ENCODE peak calls at places on chromosomes 13 and 19, in seven cellular contexts. P, M, G, T, H, S and L are unnamed samples.

GRCh38 chr13:59345316-59345715 is 818.4 kb downstream of the DIAPH3 start:
- DNase-seq in G (peak), T (peak), S (no peak), H (peak), P (no peak), M (no peak), L (no peak)

GRCh38 chr19:17306285-17306714 is 628 bp downstream of the MRPL34 start:
- DNase-seq in T (no peak), M (no peak), S (no peak), P (no peak), H (no peak), G (no peak), L (no peak)

GRCh38 chr13:99370476-99371272 is 63.5 kb upstream of the GPR183 start:
- DNase-seq in T (peak), M (no peak), H (no peak), G (no peak), S (no peak), P (no peak), L (no peak)

GRCh38 chr19:1130801-1131717 is 27.3 kb downstream of the GPX4 start:
- DNase-seq in G (no peak), T (no peak), P (no peak), H (no peak), S (peak), M (no peak), L (peak)

GRCh38 chr13:109105899-109106298 is 476.5 kb downstream of the MYO16 start:
- DNase-seq in H (no peak), S (no peak), P (no peak), M (no peak), T (no peak), G (no peak), L (peak)

GRCh38 chr19:48102870-48103751 is 7.5 kb downstream of the PLA2G4C start:
- DNase-seq in H (peak), M (peak), T (no peak), P (no peak), S (peak), G (peak), L (peak)

GRCh38 chr19:38527466-38528136 is 90.2 kb downstream of the MAP4K1 start:
- DNase-seq in H (no peak), S (no peak), M (no peak), P (no peak), G (no peak), T (no peak), L (no peak)

GRCh38 chr19:13621413-13621812 is 115.1 kb upstream of the CACNA1A start:
- DNase-seq in T (no peak), H (no peak), P (peak), M (no peak), S (peak), G (peak), L (peak)

GRCh38 chr19:33055718-33056117 is 9.0 kb downstream of the RHPN2 start:
- DNase-seq in S (no peak), M (no peak), H (no peak), G (peak), P (no peak), T (no peak), L (no peak)

GRCh38 chr13:24650157-24650556 is 30.1 kb upstream of the ATP12A start:
- DNase-seq in H (no peak), P (no peak), S (peak), G (peak), T (no peak), M (no peak), L (no peak)

GRCh38 chr13:36882829-36883390 is 37.1 kb downstream of the SMAD9 start:
- DNase-seq in T (no peak), G (peak), M (no peak), P (no peak), H (no peak), S (no peak), L (no peak)

GRCh38 chr19:35780717-35781116 is 5.4 kb downstream of the ARHGAP33 start:
- DNase-seq in M (no peak), T (no peak), H (no peak), P (no peak), S (no peak), G (no peak), L (no peak)

GRCh38 chr19:48746120-48746519 is 589 bp downstream of the IZUMO1 start:
- DNase-seq in T (no peak), H (no peak), P (no peak), M (no peak), G (no peak), S (no peak), L (no peak)

GRCh38 chr19:12974301-12975220 is 5.2 kb downstream of the DAND5 start:
- DNase-seq in G (no peak), M (no peak), P (no peak), T (no peak), H (no peak), S (no peak), L (no peak)

GRCh38 chr19:42010245-42011126 is 16.5 kb upstream of the ATP1A3 start:
- DNase-seq in T (no peak), M (no peak), G (no peak), P (no peak), H (no peak), S (peak), L (no peak)

GRCh38 chr13:53605306-53605705 is 576.7 kb downstream of the OLFM4 start:
- DNase-seq in G (no peak), T (no peak), M (no peak), P (no peak), H (no peak), S (no peak), L (no peak)

GRCh38 chr19:35715355-35715809 is 2.4 kb upstream of the KMT2B start:
- DNase-seq in T (no peak), S (no peak), G (no peak), P (no peak), M (no peak), H (no peak), L (no peak)

GRCh38 chr19:7857727-7858701 is 16.2 kb downstream of the PRR36 start:
- DNase-seq in S (no peak), G (no peak), M (peak), P (no peak), T (no peak), H (no peak), L (no peak)

GRCh38 chr13:79534596-79534995 is 53.6 kb downstream of the NDFIP2 start:
- DNase-seq in S (no peak), M (no peak), H (no peak), P (no peak), G (no peak), T (no peak), L (no peak)

GRCh38 chr13:54226866-54227265 is 1198.3 kb downstream of the OLFM4 start:
- DNase-seq in G (no peak), H (no peak), P (no peak), M (no peak), S (no peak), T (no peak), L (no peak)

GRCh38 chr13:110713981-110714797 is 689 bp downstream of the ING1 start:
- DNase-seq in H (peak), T (peak), P (no peak), M (peak), S (peak), G (peak), L (peak)

GRCh38 chr19:30656520-30657100 is 284.4 kb downstream of the ZNF536 start:
- DNase-seq in M (peak), H (no peak), S (no peak), G (no peak), P (no peak), T (no peak), L (no peak)

GRCh38 chr19:12802267-12803106 is 618 bp downstream of the THSD8 start:
- DNase-seq in M (no peak), T (no peak), G (no peak), P (no peak), S (no peak), H (no peak), L (no peak)

GRCh38 chr19:54430306-54431254 is 15.3 kb downstream of the TTYH1 start:
- DNase-seq in H (peak), M (peak), P (no peak), S (peak), T (no peak), G (no peak), L (no peak)

GRCh38 chr19:46015080-46015960 is 7.5 kb downstream of the PGLYRP1 start:
- DNase-seq in G (peak), T (no peak), M (peak), S (peak), P (no peak), H (peak), L (no peak)

GRCh38 chr13:110258876-110259631 is 47.9 kb downstream of the COL4A1 start:
- DNase-seq in S (peak), H (no peak), T (no peak), G (peak), P (no peak), M (no peak), L (peak)

GRCh38 chr13:113027095-113027494 is 58.1 kb downstream of the MCF2L start:
- DNase-seq in P (no peak), T (no peak), S (no peak), M (no peak), H (no peak), G (no peak), L (no peak)

GRCh38 chr19:2428756-2429711 is 1.6 kb upstream of the TIMM13 start:
- DNase-seq in T (no peak), P (no peak), G (no peak), H (no peak), S (no peak), M (no peak), L (no peak)

GRCh38 chr13:47499358-47500150 is 501.5 kb downstream of the SUCLA2 start:
- DNase-seq in P (peak), M (no peak), T (no peak), S (peak), G (peak), H (no peak), L (peak)

GRCh38 chr19:49403404-49404187 is 15.5 kb downstream of the KASH5 start:
- DNase-seq in P (no peak), G (peak), M (peak), T (no peak), H (peak), S (no peak), L (no peak)

GRCh38 chr19:35671818-35672217 is 5.5 kb downstream of the UPK1A start:
- DNase-seq in H (no peak), S (no peak), G (no peak), M (no peak), P (no peak), T (no peak), L (no peak)

GRCh38 chr19:17234911-17235617 is 9.0 kb downstream of the OCEL1 start:
- DNase-seq in M (no peak), P (no peak), G (peak), S (peak), H (peak), T (peak), L (peak)

GRCh38 chr19:7916137-7916907 is 1.7 kb downstream of the TGFBR3L start:
- DNase-seq in G (no peak), M (no peak), S (peak), P (no peak), T (no peak), H (peak), L (peak)

GRCh38 chr19:42078538-42079275 is 2.7 kb downstream of the ZNF574 start:
- DNase-seq in G (no peak), T (no peak), M (no peak), H (no peak), S (no peak), P (no peak), L (no peak)

GRCh38 chr13:111541752-111542529 is 221.5 kb downstream of the TEX29 start:
- DNase-seq in H (no peak), M (no peak), T (no peak), G (no peak), P (no peak), S (no peak), L (no peak)